ENCODE peak calls at places on chromosomes 12 and 14, in six cellular contexts. Z is GM12891, D is GM12878, I is H1, E is HepG2, P is K562. O is an unnamed sample.

GRCh38 chr14:90397401-90398314 is 829 bp downstream of the CALM1 start:
- DNase-seq in Z (peak; percentile 48), D (no peak), I (no peak), E (peak; percentile 34), P (peak; percentile 74), O (peak; percentile 47)

GRCh38 chr12:130537051-130537450 is 179.0 kb downstream of the RIMBP2 start:
- DNase-seq in Z (no peak), D (no peak), I (no peak), E (no peak), P (no peak), O (no peak)

GRCh38 chr12:94849411-94849976 is 154.0 kb downstream of the NDUFA12 start:
- DNase-seq in Z (no peak), D (no peak), I (no peak), E (no peak), P (no peak), O (no peak)

GRCh38 chr14:61048640-61049039 is 67.6 kb downstream of the SLC38A6 start:
- DNase-seq in Z (no peak), D (no peak), I (no peak), E (no peak), P (no peak), O (no peak)

GRCh38 chr12:122610911-122611310 is 83.9 kb downstream of the KNTC1 start:
- DNase-seq in Z (no peak), D (no peak), I (no peak), E (no peak), P (no peak), O (no peak)

GRCh38 chr12:38585090-38585489 is 268.5 kb downstream of the ALG10B start:
- DNase-seq in Z (no peak), D (no peak), I (no peak), E (no peak), P (no peak), O (no peak)

GRCh38 chr12:15797818-15798217 is 8.6 kb upstream of the EPS8 start:
- DNase-seq in Z (no peak), D (no peak), I (no peak), E (peak; percentile 55), P (no peak), O (no peak)

GRCh38 chr12:107304588-107305532 is 211.5 kb upstream of the CRY1 start:
- DNase-seq in Z (no peak), D (no peak), I (no peak), E (no peak), P (no peak), O (no peak)

GRCh38 chr12:124543052-124543590 is 24.3 kb downstream of the NCOR2 start:
- DNase-seq in Z (peak; percentile 83), D (no peak), I (no peak), E (no peak), P (no peak), O (peak; percentile 58)

GRCh38 chr14:97891515-97891914 is 1094.3 kb downstream of the VRK1 start:
- DNase-seq in Z (no peak), D (no peak), I (no peak), E (no peak), P (no peak), O (no peak)

GRCh38 chr12:28497889-28498411 is 307.7 kb downstream of the CCDC91 start:
- DNase-seq in Z (no peak), D (peak; percentile 21), I (no peak), E (no peak), P (no peak), O (no peak)

GRCh38 chr12:120356567-120357030 is 12.4 kb downstream of the MSI1 start:
- DNase-seq in Z (peak; percentile 89), D (peak; percentile 17), I (peak; percentile 80), E (peak; percentile 56), P (peak; percentile 96), O (peak; percentile 88)

GRCh38 chr12:10739157-10740118 is 16.3 kb upstream of the YBX3 start:
- DNase-seq in Z (no peak), D (no peak), I (no peak), E (no peak), P (no peak), O (no peak)

GRCh38 chr12:104519190-104519857 is 62.6 kb downstream of the CHST11 start:
- DNase-seq in Z (no peak), D (no peak), I (no peak), E (no peak), P (no peak), O (no peak)

GRCh38 chr12:104154286-104154685 is 16.3 kb upstream of the NFYB start:
- DNase-seq in Z (no peak), D (no peak), I (no peak), E (no peak), P (no peak), O (no peak)

GRCh38 chr12:8773456-8773855 is 49.0 kb upstream of the A2ML1 start:
- DNase-seq in Z (no peak), D (no peak), I (no peak), E (no peak), P (no peak), O (no peak)

GRCh38 chr12:121170581-121171260 is 38.0 kb downstream of the P2RX7 start:
- DNase-seq in Z (no peak), D (no peak), I (no peak), E (no peak), P (no peak), O (no peak)

GRCh38 chr14:93286212-93286890 is 46.5 kb downstream of the BTBD7 start:
- DNase-seq in Z (no peak), D (no peak), I (no peak), E (no peak), P (no peak), O (no peak)

GRCh38 chr12:2679816-2680675 is 114.7 kb upstream of the FKBP4 start:
- DNase-seq in Z (no peak), D (no peak), I (no peak), E (no peak), P (no peak), O (no peak)

GRCh38 chr14:73850940-73851339 is 691 bp upstream of the PTGR2 start:
- DNase-seq in Z (no peak), D (no peak), I (no peak), E (peak; percentile 38), P (no peak), O (no peak)

DNA sequence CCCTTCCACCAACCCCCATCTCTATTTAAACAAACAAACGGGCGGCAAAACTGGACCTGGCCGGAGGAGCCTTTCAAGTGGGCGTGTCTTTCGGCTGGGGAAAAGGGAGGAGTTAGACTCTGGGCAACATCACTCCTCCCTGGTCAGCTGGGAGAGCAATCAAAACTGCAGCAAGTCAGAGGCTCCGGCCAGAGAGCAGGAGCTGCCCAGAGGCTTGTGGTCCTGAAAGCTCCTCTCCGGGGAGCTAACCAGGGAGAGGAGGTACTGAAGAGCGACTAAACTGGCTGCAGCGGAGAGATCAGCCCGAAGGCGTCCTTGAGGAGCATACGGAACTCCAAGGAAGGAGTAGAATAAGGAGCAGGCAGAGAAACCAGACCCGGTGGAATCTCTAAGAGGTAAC is at the start of gene NEUROD4:
- DNase-seq in Z (no peak), D (no peak), I (peak; percentile 83), E (peak; percentile 30), P (peak; percentile 36), O (no peak)
- TF ChIP-seq POLR2A in Z (no peak), D (no peak), I (peak; percentile 24), E (no peak), P (no peak), O (no peak)

GRCh38 chr14:72715215-72715909 is 178.5 kb downstream of the DPF3 start:
- DNase-seq in Z (no peak), D (no peak), I (no peak), E (no peak), P (no peak), O (no peak)

GRCh38 chr14:72717220-72717619 is 176.7 kb downstream of the DPF3 start:
- DNase-seq in Z (no peak), D (no peak), I (no peak), E (no peak), P (no peak), O (no peak)

GRCh38 chr14:72715910-72716268 is 178.0 kb downstream of the DPF3 start:
- DNase-seq in Z (no peak), D (no peak), I (no peak), E (no peak), P (no peak), O (no peak)

GRCh38 chr14:72714871-72715214 is 179.1 kb downstream of the DPF3 start:
- DNase-seq in Z (no peak), D (no peak), I (no peak), E (no peak), P (no peak), O (no peak)

DNA sequence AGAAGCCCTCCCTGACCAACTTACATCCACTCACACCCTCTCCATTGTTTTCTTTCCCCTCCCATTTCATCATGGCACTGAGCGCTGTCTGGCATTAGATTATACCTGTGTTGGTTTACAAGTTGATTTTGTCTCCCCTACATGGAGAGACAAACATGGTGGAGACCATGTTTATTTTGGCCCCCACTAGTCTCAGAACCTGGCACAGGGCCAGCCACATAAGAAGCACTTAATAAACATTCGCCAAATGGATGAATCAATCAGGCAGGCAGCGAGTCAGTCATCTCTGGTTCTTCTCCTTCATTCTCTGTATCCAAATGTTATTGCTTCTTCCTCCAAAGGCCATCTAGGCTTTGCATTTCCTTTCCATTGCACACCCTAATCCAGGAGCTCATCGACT is 177.4 kb downstream of the DPF3 start:
- DNase-seq in Z (no peak), D (no peak), I (no peak), E (no peak), P (no peak), O (no peak)
- TF ChIP-seq TAF1 in Z (no peak), D (no peak), I (no peak), E (no peak), P (no peak), O (no peak)

GRCh38 chr14:70971588-70971987 is 64.3 kb downstream of the PCNX1 start:
- DNase-seq in Z (no peak), D (no peak), I (no peak), E (no peak), P (no peak), O (no peak)

GRCh38 chr14:70976591-70976990 is 69.3 kb downstream of the PCNX1 start:
- DNase-seq in Z (no peak), D (no peak), I (no peak), E (no peak), P (no peak), O (no peak)

DNA sequence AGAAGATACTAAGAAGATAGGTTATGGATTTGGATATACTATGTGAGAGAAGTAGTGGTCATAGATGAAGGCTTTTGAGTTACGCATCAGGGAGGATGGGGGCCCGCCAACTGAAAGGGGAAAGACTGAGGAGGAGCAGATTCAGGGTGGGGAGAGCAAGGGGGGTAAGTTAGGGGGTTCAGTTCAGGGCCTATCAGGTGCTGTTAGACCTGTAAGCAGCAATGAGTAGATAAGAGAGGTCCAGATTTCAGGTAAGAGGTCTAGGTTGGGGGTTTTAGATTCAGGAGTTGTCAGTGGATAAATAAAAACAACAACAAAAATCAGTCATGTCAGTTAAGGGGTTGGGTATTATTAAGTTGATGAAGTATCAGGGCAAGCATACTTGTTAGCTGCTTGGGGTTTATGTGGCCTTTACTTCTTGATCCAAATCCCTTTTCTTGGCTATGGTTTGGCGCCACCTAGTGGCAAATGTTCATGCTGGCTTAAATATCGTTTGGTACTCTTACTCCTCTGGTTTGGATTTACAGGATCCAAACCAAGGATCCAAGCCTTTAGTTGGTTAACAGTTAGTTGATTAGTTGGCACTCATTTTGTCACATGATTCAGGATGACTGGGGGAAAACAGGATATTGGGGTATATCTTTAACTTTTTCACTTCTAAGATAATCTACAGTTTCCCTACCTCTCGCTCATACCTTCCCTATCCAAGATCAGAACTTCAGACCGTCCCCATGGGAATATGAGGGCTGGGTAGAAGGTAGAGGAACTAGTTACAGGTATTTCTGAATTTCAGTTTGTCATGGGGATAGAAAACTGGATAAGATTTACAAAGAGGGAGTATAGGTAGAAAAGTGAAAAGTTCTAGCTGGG is 65.1 kb downstream of the PCNX1 start:
- DNase-seq in Z (peak; percentile 10), D (peak; percentile 44), I (no peak), E (peak; percentile 67), P (peak; percentile 20), O (no peak)
- TF ChIP-seq POLR2A in Z (no peak), D (no peak), I (no peak), E (no peak), P (no peak), O (no peak)

GRCh38 chr12:80837342-80837978 is 100.3 kb downstream of the LIN7A start:
- DNase-seq in Z (no peak), D (no peak), I (peak; percentile 34), E (peak; percentile 61), P (no peak), O (no peak)
- TF ChIP-seq TAF1 in Z (no peak), D (no peak), I (no peak), E (no peak), P (no peak), O (no peak)

O was measured in GM12892.